ENCODE peak calls at places on chromosomes 1 and 21, in nine cellular contexts. H, Z, I, R, K, J, G, L and U are unnamed samples.

GRCh38 chr1:232130815-232131474 is 499.0 kb downstream of the SIPA1L2 start:
- DNase-seq in K (no peak), H (peak), G (no peak), R (no peak), Z (no peak), I (no peak), J (no peak), L (peak), U (no peak)

GRCh38 chr1:194533641-194534040 is 1347.2 kb upstream of the B3GALT2 start:
- DNase-seq in L (no peak), K (no peak), J (no peak), Z (no peak), I (no peak), G (no peak), R (no peak), H (peak), U (no peak)

GRCh38 chr1:181112071-181112929 is 23.8 kb downstream of the IER5 start:
- DNase-seq in J (no peak), Z (peak), I (peak), K (peak), L (peak), G (no peak), R (peak), H (peak), U (peak)

GRCh38 chr1:209583408-209583807 is at the start of gene CAMK1G:
- DNase-seq in K (peak), I (peak), G (no peak), H (no peak), Z (no peak), R (no peak), L (peak), J (no peak), U (no peak)

GRCh38 chr1:57007472-57007871 is 41.7 kb upstream of the C8B start:
- DNase-seq in R (no peak), Z (no peak), K (no peak), H (no peak), L (no peak), J (no peak), G (no peak), I (no peak), U (no peak)

GRCh38 chr1:208934933-208935332 is 648.6 kb upstream of the CAMK1G start:
- DNase-seq in Z (no peak), H (peak), I (no peak), L (no peak), K (no peak), J (no peak), G (no peak), R (no peak), U (no peak)

GRCh38 chr21:33917421-33917820 is 1.8 kb upstream of the ATP5PO start:
- DNase-seq in J (no peak), K (no peak), H (no peak), R (no peak), L (no peak), G (no peak), Z (no peak), I (no peak), U (no peak)

GRCh38 chr1:225467193-225468020 is 39.6 kb upstream of the LBR start:
- DNase-seq in K (no peak), I (no peak), L (no peak), G (peak), J (peak), H (no peak), Z (peak), R (peak), U (no peak)

GRCh38 chr1:91751281-91751680 is 134.7 kb downstream of the TGFBR3 start:
- DNase-seq in J (no peak), K (peak), L (peak), R (no peak), H (no peak), G (no peak), Z (no peak), I (no peak), U (no peak)

GRCh38 chr1:114232691-114233090 is 79.0 kb upstream of the SYT6 start:
- DNase-seq in K (no peak), G (no peak), I (no peak), J (no peak), Z (no peak), R (no peak), H (no peak), L (no peak), U (no peak)

GRCh38 chr1:44293761-44294315 is 61.2 kb downstream of the ERI3 start:
- DNase-seq in I (no peak), Z (no peak), L (no peak), G (no peak), K (no peak), R (peak), H (no peak), J (no peak), U (no peak)

GRCh38 chr1:3625151-3625907 is 514 bp downstream of the TPRG1L start:
- DNase-seq in R (peak), G (peak), H (peak), L (peak), J (no peak), Z (no peak), K (peak), I (peak), U (no peak)

GRCh38 chr1:218874313-218874712 is 299.4 kb upstream of the LYPLAL1 start:
- DNase-seq in Z (no peak), K (peak), I (peak), R (no peak), G (no peak), J (no peak), L (peak), H (peak), U (no peak)

GRCh38 chr21:42412636-42412933 is 8.9 kb downstream of the UBASH3A start:
- DNase-seq in J (no peak), H (no peak), I (no peak), G (no peak), K (no peak), L (no peak), R (no peak), Z (no peak), U (no peak)

GRCh38 chr1:79472067-79472656 is 465.6 kb upstream of the ADGRL4 start:
- DNase-seq in J (no peak), R (no peak), K (no peak), Z (no peak), G (no peak), H (no peak), I (no peak), L (no peak), U (no peak)

GRCh38 chr1:27346991-27347627 is 5.3 kb downstream of the SYTL1 start:
- DNase-seq in I (no peak), L (no peak), J (no peak), R (no peak), H (peak), K (no peak), G (no peak), Z (no peak), U (no peak)

GRCh38 chr1:39102537-39103320 is 76.6 kb downstream of the NDUFS5 start:
- DNase-seq in L (peak), Z (peak), G (no peak), J (no peak), R (peak), K (peak), I (peak), H (peak), U (no peak)

GRCh38 chr1:244802041-244802440 is 33.4 kb upstream of the COX20 start:
- DNase-seq in I (no peak), G (no peak), R (no peak), Z (no peak), K (no peak), J (no peak), H (no peak), L (no peak), U (no peak)

GRCh38 chr1:60848583-60849188 is 233.7 kb upstream of the NFIA start:
- DNase-seq in I (peak), H (peak), J (no peak), G (no peak), Z (no peak), R (no peak), K (peak), L (peak), U (no peak)

GRCh38 chr1:111848852-111849545 is 93.3 kb downstream of the DDX20 start:
- DNase-seq in G (no peak), L (no peak), I (no peak), Z (no peak), K (no peak), H (no peak), J (no peak), R (no peak), U (no peak)

GRCh38 chr1:59156526-59157196 is 140.2 kb upstream of the FGGY start:
- DNase-seq in I (peak), R (no peak), H (no peak), J (no peak), K (peak), L (no peak), G (no peak), Z (no peak), U (no peak)

GRCh38 chr1:243786546-243786945 is 63.5 kb downstream of the AKT3 start:
- DNase-seq in G (no peak), Z (no peak), K (no peak), R (no peak), H (no peak), L (no peak), J (no peak), I (no peak), U (no peak)

GRCh38 chr1:87800006-87800405 is 471.3 kb downstream of the LMO4 start:
- DNase-seq in R (no peak), G (no peak), K (peak), H (no peak), L (peak), Z (no peak), J (no peak), I (no peak), U (no peak)

GRCh38 chr1:164058192-164058591 is 500.8 kb upstream of the PBX1 start:
- DNase-seq in K (no peak), L (peak), J (no peak), H (peak), G (no peak), R (no peak), I (peak), Z (no peak), U (no peak)

GRCh38 chr1:76269175-76269574 is 194.6 kb downstream of the ST6GALNAC3 start:
- DNase-seq in G (no peak), J (no peak), I (peak), L (peak), Z (no peak), R (no peak), K (peak), H (peak), U (no peak)

GRCh38 chr1:85297855-85298629 is 21.6 kb upstream of the BCL10 start:
- DNase-seq in H (peak), L (peak), J (no peak), R (peak), G (peak), I (peak), Z (peak), K (peak), U (no peak)

GRCh38 chr1:85296980-85297379 is 20.5 kb upstream of the BCL10 start:
- DNase-seq in G (no peak), Z (no peak), L (no peak), H (peak), J (no peak), I (no peak), R (no peak), K (peak), U (no peak)

GRCh38 chr1:85295006-85295431 is 18.6 kb upstream of the BCL10 start:
- DNase-seq in R (no peak), K (peak), Z (no peak), I (no peak), H (peak), L (peak), J (no peak), G (no peak), U (no peak)

GRCh38 chr1:85295654-85296053 is 19.2 kb upstream of the BCL10 start:
- DNase-seq in Z (no peak), L (no peak), J (no peak), G (no peak), I (no peak), R (no peak), H (no peak), K (no peak), U (no peak)

GRCh38 chr1:85297538-85297854 is 21.1 kb upstream of the BCL10 start:
- DNase-seq in G (no peak), H (no peak), J (no peak), Z (no peak), I (no peak), L (no peak), R (no peak), K (no peak), U (no peak)
- H3K4me3 ChIP-seq in G (no peak), H (no peak), J (peak), Z (no peak), I (peak), L (no peak), R (no peak), K (peak), U (peak)

GRCh38 chr1:200221614-200222282 is 188.1 kb downstream of the ZNF281 start:
- DNase-seq in Z (no peak), J (no peak), G (no peak), R (no peak), L (no peak), H (no peak), K (no peak), I (no peak), U (no peak)

GRCh38 chr1:200215350-200215749 is 187.8 kb downstream of the NR5A2 start:
- DNase-seq in I (no peak), L (no peak), K (no peak), Z (no peak), H (no peak), J (no peak), G (no peak), R (no peak), U (no peak)

GRCh38 chr1:200213392-200213791 is 185.9 kb downstream of the NR5A2 start:
- DNase-seq in K (no peak), I (no peak), R (no peak), H (no peak), Z (no peak), L (no peak), G (no peak), J (no peak), U (no peak)

GRCh38 chr1:200213921-200214320 is 186.4 kb downstream of the NR5A2 start:
- DNase-seq in H (no peak), Z (no peak), K (no peak), J (no peak), I (no peak), G (no peak), L (no peak), R (no peak), U (no peak)

GRCh38 chr1:200217703-200218102 is 190.2 kb downstream of the NR5A2 start:
- DNase-seq in R (peak), L (no peak), J (no peak), Z (no peak), G (no peak), H (no peak), I (no peak), K (no peak), U (no peak)
- TF ChIP-seq CTCF in R (no peak), L (no peak), J (no peak), Z (no peak), G (no peak), H (no peak), I (no peak), K (no peak), U (no peak)

GRCh38 chr1:16072616-16073484 is 601 bp downstream of the FAM131C start:
- DNase-seq in H (no peak), G (no peak), Z (no peak), I (no peak), J (no peak), L (no peak), K (no peak), R (no peak), U (no peak)
- H3K4me3 ChIP-seq in H (peak), G (no peak), Z (no peak), I (peak), J (peak), L (peak), K (peak), R (peak), U (peak)

GRCh38 chr1:71343686-71344416 is 263.0 kb upstream of the ZRANB2 start:
- DNase-seq in H (peak), J (no peak), I (no peak), R (no peak), K (no peak), L (no peak), G (no peak), Z (no peak), U (no peak)
- TF ChIP-seq CTCF in H (no peak), J (no peak), I (peak), R (no peak), K (peak), L (peak), G (no peak), Z (no peak), U (no peak)

DNA sequence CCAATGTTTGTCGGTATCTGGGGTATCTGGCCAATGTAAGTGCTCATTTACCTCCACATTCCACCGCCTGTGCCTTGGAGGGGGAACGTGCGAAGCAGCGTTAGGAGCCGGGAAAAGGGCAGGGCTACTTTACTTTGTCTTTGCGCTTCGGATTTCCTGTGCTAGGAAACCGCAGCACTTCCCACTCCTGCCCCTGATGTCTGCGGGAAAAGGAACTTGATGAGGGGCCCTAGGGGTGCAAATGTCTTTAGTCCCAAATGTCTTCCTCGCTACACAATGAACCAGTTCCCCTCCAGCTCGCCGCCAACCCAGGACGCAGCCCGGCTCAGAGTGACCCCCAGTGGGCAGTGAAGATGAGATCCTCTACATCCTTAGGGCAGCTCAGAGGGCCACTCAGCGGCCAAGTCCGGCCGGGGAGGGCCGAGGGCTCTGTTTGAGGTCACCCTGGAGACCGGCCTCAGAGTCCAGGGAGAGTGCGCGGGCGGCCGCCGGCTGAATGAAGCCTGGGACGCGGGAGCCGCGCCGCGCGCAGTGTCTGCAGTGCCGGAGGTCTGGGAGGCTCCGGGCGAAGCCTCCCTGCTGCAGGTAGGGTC is at the start of gene DYNLT5:
- DNase-seq in H (no peak), Z (peak), G (no peak), K (peak), I (peak), J (no peak), R (peak), L (peak), U (no peak)
- H3K4me3 ChIP-seq in H (peak), Z (no peak), G (no peak), K (peak), I (peak), J (peak), R (peak), L (peak), U (peak)

DNA sequence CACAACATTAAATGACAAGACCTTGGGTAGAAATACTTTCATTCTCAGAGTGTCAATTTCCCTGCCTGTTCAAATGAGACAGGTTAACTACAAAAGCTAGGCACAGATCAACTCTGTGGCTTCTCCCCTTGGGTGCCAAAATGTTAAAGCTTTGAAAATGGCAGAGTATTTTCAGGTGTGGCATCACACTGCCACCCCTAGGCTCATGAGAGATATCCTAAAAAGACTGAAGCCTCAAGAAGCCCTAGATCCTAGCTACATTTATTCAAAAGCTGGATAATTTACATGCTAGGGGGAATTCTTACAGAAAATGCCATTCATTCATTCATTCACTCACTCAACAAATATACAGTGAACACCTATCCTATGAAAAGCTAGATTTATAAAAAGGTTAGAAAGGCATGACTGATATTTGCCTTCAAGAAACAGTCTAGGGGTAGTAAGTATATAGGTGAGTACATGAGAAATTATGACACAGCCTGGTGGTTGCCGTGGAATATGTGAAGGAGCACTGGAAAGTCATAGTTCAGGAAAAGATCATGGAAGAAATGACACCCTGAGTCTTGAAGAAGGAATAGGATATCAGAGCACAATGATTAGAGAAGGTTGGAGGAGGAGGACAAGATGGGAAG is 15.9 kb upstream of the RAB4A start:
- DNase-seq in R (no peak), Z (no peak), K (peak), I (no peak), H (peak), L (peak), J (no peak), G (no peak), U (no peak)
- TF ChIP-seq CTCF in R (no peak), Z (no peak), K (peak), I (peak), H (peak), L (peak), J (no peak), G (no peak), U (peak)

GRCh38 chr1:37763791-37764741 is 854 bp downstream of the EPHA10 start:
- DNase-seq in K (peak), L (peak), Z (no peak), J (no peak), G (no peak), H (no peak), I (peak), R (peak), U (no peak)
- H3K4me3 ChIP-seq in K (no peak), L (no peak), Z (no peak), J (no peak), G (no peak), H (no peak), I (no peak), R (no peak), U (no peak)